ENCODE peak calls at places on chromosomes 5 and 9, in four cellular contexts. I is NCI-H69, M is psoas muscle, S is posterior vena cava. D is an unnamed sample.

GRCh38 chr5:24832021-24832420 is 187.2 kb upstream of the CDH10 start:
- DNase-seq in I (no peak), M (no peak), S (no peak), D (no peak)

GRCh38 chr5:127892467-127893207 is 189.4 kb downstream of the CCDC192 start:
- DNase-seq in I (peak), M (no peak), S (no peak), D (no peak)

GRCh38 chr9:489198-490197 is 274.8 kb downstream of the DOCK8 start:
- DNase-seq in I (no peak), M (no peak), S (no peak), D (no peak)

GRCh38 chr9:69097923-69098593 is 62.5 kb downstream of the FXN start:
- DNase-seq in I (no peak), M (no peak), S (no peak), D (no peak)

GRCh38 chr5:132886064-132886823 is 12.8 kb downstream of the LEAP2 start:
- DNase-seq in I (no peak), M (no peak), S (no peak), D (no peak)

GRCh38 chr9:22529426-22530199 is 83.0 kb downstream of the DMRTA1 start:
- DNase-seq in I (peak), M (no peak), S (no peak), D (no peak)

GRCh38 chr5:143767162-143767561 is 44.8 kb upstream of the HMHB1 start:
- DNase-seq in I (no peak), M (no peak), S (no peak), D (no peak)

GRCh38 chr9:109868722-109869121 is 88.7 kb downstream of the PALM2AKAP2 start:
- DNase-seq in I (no peak), M (no peak), S (no peak), D (no peak)

GRCh38 chr5:56858777-56859442 is 43.6 kb downstream of the MAP3K1 start:
- DNase-seq in I (no peak), M (no peak), S (no peak), D (no peak)

GRCh38 chr5:136062563-136063274 is 33.9 kb downstream of the TGFBI start:
- DNase-seq in I (peak), M (no peak), S (no peak), D (peak)

GRCh38 chr9:134010774-134011173 is 14.5 kb upstream of the BRD3OS start:
- DNase-seq in I (no peak), M (no peak), S (peak), D (no peak)

GRCh38 chr9:33510264-33511183 is 13.5 kb upstream of the ANKRD18B start:
- DNase-seq in I (peak), M (peak), S (peak), D (no peak)

GRCh38 chr5:71810456-71811181 is 91.5 kb downstream of the CARTPT start:
- DNase-seq in I (peak), M (no peak), S (no peak), D (no peak)

GRCh38 chr5:63262191-63262981 is 683.8 kb downstream of the LRRC70 start:
- DNase-seq in I (no peak), M (no peak), S (no peak), D (no peak)

GRCh38 chr5:154143121-154143725 is 47.3 kb upstream of the GALNT10 start:
- DNase-seq in I (no peak), M (no peak), S (no peak), D (no peak)

GRCh38 chr9:90680534-90680933 is 37.9 kb upstream of the DIRAS2 start:
- DNase-seq in I (peak), M (no peak), S (no peak), D (no peak)

GRCh38 chr5:22344000-22344399 is 509.1 kb downstream of the CDH12 start:
- DNase-seq in I (no peak), M (no peak), S (no peak), D (no peak)

GRCh38 chr9:122389799-122390481 is 19.1 kb downstream of the PTGS1 start:
- DNase-seq in I (peak), M (no peak), S (peak), D (peak)

GRCh38 chr9:121768416-121769015 is 117.1 kb downstream of the DAB2IP start:
- DNase-seq in I (no peak), M (peak), S (peak), D (no peak)

GRCh38 chr5:172769598-172770373 is 1.2 kb downstream of the DUSP1 start:
- DNase-seq in I (peak), M (peak), S (peak), D (no peak)

GRCh38 chr5:14854806-14855205 is 16.8 kb downstream of the ANKH start:
- DNase-seq in I (no peak), M (no peak), S (no peak), D (no peak)

GRCh38 chr5:179406031-179406681 is 60.9 kb upstream of the ADAMTS2 start:
- DNase-seq in I (no peak), M (no peak), S (no peak), D (no peak)

GRCh38 chr5:132867046-132867451 is 607 bp downstream of the UQCRQ start:
- DNase-seq in I (no peak), M (no peak), S (no peak), D (no peak)

GRCh38 chr9:113652355-113653152 is 189.0 kb downstream of the RGS3 start:
- DNase-seq in I (no peak), M (no peak), S (peak), D (peak)

GRCh38 chr5:89769975-89770374 is 639.6 kb downstream of the CETN3 start:
- DNase-seq in I (no peak), M (no peak), S (no peak), D (no peak)

GRCh38 chr5:132890817-132891216 is 17.3 kb downstream of the LEAP2 start:
- DNase-seq in I (no peak), M (no peak), S (no peak), D (no peak)

GRCh38 chr5:64451551-64451950 is 54.3 kb upstream of the RGS7BP start:
- DNase-seq in I (peak), M (no peak), S (no peak), D (no peak)

GRCh38 chr9:136493567-136493971 is 10.7 kb upstream of the SEC16A start:
- DNase-seq in I (no peak), M (no peak), S (no peak), D (no peak)